ENCODE peak calls at places on chromosomes 1 and 21, in six cellular contexts. One of them, this sample, is unnamed.

GRCh38 chr21:38299651-38300050 is 42.9 kb downstream of the KCNJ15 start:
- DNase-seq in sigmoid colon: no peak
- DNase-seq in psoas muscle: no peak
- DNase-seq in gastrocnemius medialis: no peak
- DNase-seq in CD8-positive, alpha-beta memory T cell: no peak
- DNase-seq in NT2/D1: no peak
- DNase-seq in this sample: no peak

GRCh38 chr1:39205102-39205780 is 746 bp downstream of the MACF1 start:
- DNase-seq in CD8-positive, alpha-beta memory T cell: peak; percentile 39
- DNase-seq in gastrocnemius medialis: no peak
- DNase-seq in NT2/D1: no peak
- DNase-seq in sigmoid colon: no peak
- DNase-seq in psoas muscle: peak; percentile 58
- DNase-seq in this sample: peak; percentile 25

GRCh38 chr1:31712625-31713024 is 8.8 kb upstream of the COL16A1 start:
- DNase-seq in gastrocnemius medialis: no peak
- DNase-seq in psoas muscle: no peak
- DNase-seq in CD8-positive, alpha-beta memory T cell: no peak
- DNase-seq in NT2/D1: no peak
- DNase-seq in sigmoid colon: peak; percentile 82
- DNase-seq in this sample: no peak

GRCh38 chr1:86062458-86062857 is 94.1 kb downstream of the COL24A1 start:
- DNase-seq in NT2/D1: no peak
- DNase-seq in CD8-positive, alpha-beta memory T cell: no peak
- DNase-seq in sigmoid colon: no peak
- DNase-seq in psoas muscle: no peak
- DNase-seq in gastrocnemius medialis: no peak
- DNase-seq in this sample: no peak

GRCh38 chr21:43854773-43855633 is 10.0 kb upstream of the AGPAT3 start:
- DNase-seq in NT2/D1: no peak
- DNase-seq in psoas muscle: no peak
- DNase-seq in sigmoid colon: no peak
- DNase-seq in CD8-positive, alpha-beta memory T cell: no peak
- DNase-seq in gastrocnemius medialis: no peak
- DNase-seq in this sample: no peak

GRCh38 chr1:199064971-199065370 is 426.1 kb downstream of the PTPRC start:
- DNase-seq in psoas muscle: no peak
- DNase-seq in CD8-positive, alpha-beta memory T cell: no peak
- DNase-seq in NT2/D1: no peak
- DNase-seq in sigmoid colon: no peak
- DNase-seq in gastrocnemius medialis: no peak
- DNase-seq in this sample: no peak

GRCh38 chr1:24119859-24120756 is 8.2 kb upstream of the MYOM3 start:
- DNase-seq in gastrocnemius medialis: no peak
- DNase-seq in CD8-positive, alpha-beta memory T cell: no peak
- DNase-seq in sigmoid colon: no peak
- DNase-seq in NT2/D1: no peak
- DNase-seq in psoas muscle: peak; percentile 46
- DNase-seq in this sample: no peak

GRCh38 chr1:116856312-116856711 is 53.4 kb upstream of the PTGFRN start:
- DNase-seq in NT2/D1: no peak
- DNase-seq in sigmoid colon: no peak
- DNase-seq in psoas muscle: no peak
- DNase-seq in CD8-positive, alpha-beta memory T cell: no peak
- DNase-seq in gastrocnemius medialis: no peak
- DNase-seq in this sample: no peak

GRCh38 chr1:186974774-186975181 is 146.0 kb downstream of the PLA2G4A start:
- DNase-seq in psoas muscle: no peak
- DNase-seq in NT2/D1: no peak
- DNase-seq in gastrocnemius medialis: no peak
- DNase-seq in sigmoid colon: no peak
- DNase-seq in CD8-positive, alpha-beta memory T cell: no peak
- DNase-seq in this sample: peak; percentile 17

GRCh38 chr1:13763991-13764390 is 64.0 kb downstream of the PRDM2 start:
- DNase-seq in sigmoid colon: no peak
- DNase-seq in NT2/D1: no peak
- DNase-seq in CD8-positive, alpha-beta memory T cell: peak; percentile 21
- DNase-seq in gastrocnemius medialis: no peak
- DNase-seq in psoas muscle: no peak
- DNase-seq in this sample: no peak

GRCh38 chr21:42644223-42645208 is 8.9 kb upstream of the PDE9A start:
- DNase-seq in CD8-positive, alpha-beta memory T cell: no peak
- DNase-seq in psoas muscle: peak; percentile 32
- DNase-seq in sigmoid colon: no peak
- DNase-seq in NT2/D1: no peak
- DNase-seq in gastrocnemius medialis: no peak
- DNase-seq in this sample: no peak

GRCh38 chr1:41856361-41857285 is 62.1 kb downstream of the HIVEP3 start:
- DNase-seq in NT2/D1: no peak
- DNase-seq in sigmoid colon: no peak
- DNase-seq in gastrocnemius medialis: no peak
- DNase-seq in CD8-positive, alpha-beta memory T cell: no peak
- DNase-seq in psoas muscle: no peak
- DNase-seq in this sample: no peak

GRCh38 chr1:42951588-42951987 is 7.1 kb downstream of the SLC2A1 start:
- DNase-seq in psoas muscle: no peak
- DNase-seq in NT2/D1: no peak
- DNase-seq in sigmoid colon: no peak
- DNase-seq in gastrocnemius medialis: no peak
- DNase-seq in CD8-positive, alpha-beta memory T cell: no peak
- DNase-seq in this sample: no peak

GRCh38 chr1:100462291-100463040 is 75.5 kb upstream of the GPR88 start:
- DNase-seq in NT2/D1: peak; percentile 59
- DNase-seq in gastrocnemius medialis: no peak
- DNase-seq in psoas muscle: no peak
- DNase-seq in sigmoid colon: no peak
- DNase-seq in CD8-positive, alpha-beta memory T cell: no peak
- DNase-seq in this sample: peak; percentile 93

GRCh38 chr21:43284238-43284637 is 115.4 kb downstream of the CRYAA start:
- DNase-seq in sigmoid colon: no peak
- DNase-seq in psoas muscle: no peak
- DNase-seq in NT2/D1: no peak
- DNase-seq in gastrocnemius medialis: no peak
- DNase-seq in CD8-positive, alpha-beta memory T cell: no peak
- DNase-seq in this sample: no peak

GRCh38 chr1:153548722-153549695 is at the start of gene S100A3:
- DNase-seq in sigmoid colon: peak; percentile 92
- DNase-seq in CD8-positive, alpha-beta memory T cell: no peak
- DNase-seq in psoas muscle: peak; percentile 85
- DNase-seq in gastrocnemius medialis: peak; percentile 52
- DNase-seq in NT2/D1: no peak
- DNase-seq in this sample: no peak

GRCh38 chr1:239387304-239388231 is 1.2 kb downstream of the CHRM3 start:
- DNase-seq in sigmoid colon: no peak
- DNase-seq in gastrocnemius medialis: no peak
- DNase-seq in psoas muscle: no peak
- DNase-seq in CD8-positive, alpha-beta memory T cell: no peak
- DNase-seq in NT2/D1: no peak
- DNase-seq in this sample: peak; percentile 34

GRCh38 chr1:92927870-92928269 is 33.4 kb downstream of the DIPK1A start:
- DNase-seq in NT2/D1: no peak
- DNase-seq in sigmoid colon: no peak
- DNase-seq in gastrocnemius medialis: no peak
- DNase-seq in psoas muscle: no peak
- DNase-seq in CD8-positive, alpha-beta memory T cell: no peak
- DNase-seq in this sample: no peak

GRCh38 chr1:170661646-170662411 is 2.1 kb upstream of the PRRX1 start:
- DNase-seq in CD8-positive, alpha-beta memory T cell: no peak
- DNase-seq in psoas muscle: peak; percentile 72
- DNase-seq in NT2/D1: peak; percentile 46
- DNase-seq in sigmoid colon: no peak
- DNase-seq in gastrocnemius medialis: no peak
- DNase-seq in this sample: no peak
- H3K27me3 ChIP-seq in CD8-positive, alpha-beta memory T cell: peaks cover 10% of the 10 kb centered on the region
- H3K27me3 ChIP-seq in psoas muscle: no peaks in the 10 kb centered on the region
- H3K27me3 ChIP-seq in NT2/D1: peaks cover 87% of the 10 kb centered on the region
- H3K27me3 ChIP-seq in sigmoid colon: peaks cover 81% of the 10 kb centered on the region
- H3K27me3 ChIP-seq in gastrocnemius medialis: no peaks in the 10 kb centered on the region
- H3K27me3 ChIP-seq in this sample: no peaks in the 10 kb centered on the region

GRCh38 chr1:183043254-183043653 is 20.0 kb downstream of the LAMC1 start:
- DNase-seq in sigmoid colon: no peak
- DNase-seq in gastrocnemius medialis: no peak
- DNase-seq in CD8-positive, alpha-beta memory T cell: no peak
- DNase-seq in psoas muscle: no peak
- DNase-seq in NT2/D1: no peak
- DNase-seq in this sample: no peak

GRCh38 chr1:183039985-183040447 is 16.8 kb downstream of the LAMC1 start:
- DNase-seq in CD8-positive, alpha-beta memory T cell: no peak
- DNase-seq in sigmoid colon: no peak
- DNase-seq in NT2/D1: no peak
- DNase-seq in psoas muscle: no peak
- DNase-seq in gastrocnemius medialis: peak; percentile 19
- DNase-seq in this sample: no peak

GRCh38 chr1:183044893-183045649 is 21.9 kb downstream of the LAMC1 start:
- DNase-seq in CD8-positive, alpha-beta memory T cell: no peak
- DNase-seq in sigmoid colon: no peak
- DNase-seq in NT2/D1: no peak
- DNase-seq in gastrocnemius medialis: no peak
- DNase-seq in psoas muscle: no peak
- DNase-seq in this sample: no peak

GRCh38 chr1:183040600-183040999 is 17.4 kb downstream of the LAMC1 start:
- DNase-seq in sigmoid colon: no peak
- DNase-seq in CD8-positive, alpha-beta memory T cell: no peak
- DNase-seq in gastrocnemius medialis: no peak
- DNase-seq in psoas muscle: no peak
- DNase-seq in NT2/D1: no peak
- DNase-seq in this sample: no peak

DNA sequence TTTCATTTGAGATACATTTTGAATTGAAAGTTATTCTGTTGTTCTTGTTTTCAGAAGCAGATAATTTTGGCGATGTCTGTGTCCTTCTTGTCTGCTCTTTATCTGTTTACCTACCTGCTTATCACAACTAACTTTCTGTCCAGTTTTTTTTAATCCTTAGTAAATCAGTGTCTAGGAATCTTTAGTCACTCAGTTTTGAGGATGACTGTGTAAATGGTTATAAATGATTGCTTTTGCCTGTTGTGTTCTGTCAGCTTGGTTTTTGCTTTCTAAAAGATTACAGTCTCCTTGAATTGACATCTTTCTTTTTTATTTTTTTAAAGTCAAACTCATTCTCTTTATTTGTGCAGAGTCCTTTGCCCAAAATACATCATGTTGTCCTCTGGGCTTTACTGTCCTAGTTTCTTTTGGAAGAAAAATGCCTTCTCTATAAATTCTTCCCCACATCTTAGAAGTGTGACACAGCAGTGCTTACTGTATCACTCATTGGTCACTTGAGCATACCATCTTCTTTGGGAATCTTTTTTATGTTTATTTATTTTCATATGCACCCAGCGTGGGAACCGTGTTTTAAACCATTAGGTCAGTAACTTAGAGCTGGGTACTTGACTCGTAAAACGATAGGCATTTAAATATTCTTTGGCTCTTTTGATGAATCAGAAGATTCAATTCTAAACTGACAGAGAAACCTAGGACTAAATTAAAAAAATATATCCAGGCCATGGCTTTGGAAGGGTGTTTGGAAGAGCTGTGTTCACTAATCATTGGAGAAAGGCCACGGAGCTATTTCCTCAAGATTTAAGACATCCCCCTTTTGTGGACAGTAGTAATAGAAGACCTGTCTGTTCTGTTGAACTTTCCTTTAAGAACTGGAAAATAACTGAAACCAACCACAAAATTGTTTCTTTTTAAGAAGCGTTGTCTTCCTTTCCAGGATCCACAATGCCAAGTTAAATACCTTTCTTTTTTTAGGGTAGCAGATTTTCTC is 20.9 kb downstream of the LAMC1 start:
- DNase-seq in NT2/D1: no peak
- DNase-seq in psoas muscle: no peak
- DNase-seq in gastrocnemius medialis: no peak
- DNase-seq in CD8-positive, alpha-beta memory T cell: no peak
- DNase-seq in sigmoid colon: no peak
- DNase-seq in this sample: no peak
- H3K4me3 ChIP-seq in NT2/D1: no peak overlapping the region
- H3K4me3 ChIP-seq in psoas muscle: no peak overlapping the region
- H3K4me3 ChIP-seq in gastrocnemius medialis: no peak overlapping the region
- H3K4me3 ChIP-seq in CD8-positive, alpha-beta memory T cell: no peak overlapping the region
- H3K4me3 ChIP-seq in sigmoid colon: no peak overlapping the region
- H3K4me3 ChIP-seq in this sample: no peak overlapping the region

DNA sequence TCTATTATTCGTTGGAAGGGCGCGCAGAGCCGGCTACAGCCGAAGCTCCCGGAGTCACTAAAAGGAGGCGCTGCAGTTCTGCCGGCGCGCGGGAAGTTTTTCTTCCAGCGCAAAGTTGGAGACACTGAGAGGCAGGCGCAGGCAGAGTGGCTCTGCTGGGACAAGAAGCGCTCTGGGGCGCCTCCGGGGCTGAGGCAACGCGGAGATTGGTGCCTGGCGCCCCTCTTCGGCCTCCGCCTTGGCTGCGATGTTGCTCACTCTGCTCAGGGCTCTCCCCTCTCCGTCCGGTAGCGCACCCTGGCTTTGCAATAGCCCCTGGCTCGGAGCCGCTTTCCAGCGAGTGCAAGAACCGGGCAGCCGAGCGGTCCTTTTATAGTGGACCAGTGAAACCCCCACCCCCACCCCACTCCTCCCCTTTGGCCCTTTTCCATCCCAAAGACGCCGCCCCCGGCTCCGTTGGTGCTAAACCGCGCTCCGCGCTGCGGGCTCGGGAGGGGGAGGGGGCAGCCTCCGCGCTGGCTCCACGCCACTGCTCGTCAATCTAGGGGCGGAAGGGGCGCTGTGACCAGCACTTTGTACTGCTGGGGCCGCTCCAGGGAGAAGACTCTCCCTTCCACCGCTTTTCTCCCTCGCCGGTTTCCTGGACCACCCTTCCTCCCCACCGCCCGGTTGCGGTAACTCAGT is at the start of gene ADAMTS1:
- DNase-seq in CD8-positive, alpha-beta memory T cell: no peak
- DNase-seq in psoas muscle: peak; percentile 97
- DNase-seq in NT2/D1: peak; percentile 84
- DNase-seq in gastrocnemius medialis: peak; percentile 84
- DNase-seq in sigmoid colon: peak; percentile 98
- DNase-seq in this sample: peak; percentile 71
- H3K4me1 ChIP-seq in CD8-positive, alpha-beta memory T cell: peaks cover 15% of the 10 kb centered on the region
- H3K4me1 ChIP-seq in psoas muscle: peaks cover 26% of the 10 kb centered on the region
- H3K4me1 ChIP-seq in NT2/D1: peaks cover 3% of the 10 kb centered on the region
- H3K4me1 ChIP-seq in gastrocnemius medialis: peaks cover 21% of the 10 kb centered on the region
- H3K4me1 ChIP-seq in sigmoid colon: peaks cover 44% of the 10 kb centered on the region
- H3K4me1 ChIP-seq in this sample: peaks cover 11% of the 10 kb centered on the region

DNA sequence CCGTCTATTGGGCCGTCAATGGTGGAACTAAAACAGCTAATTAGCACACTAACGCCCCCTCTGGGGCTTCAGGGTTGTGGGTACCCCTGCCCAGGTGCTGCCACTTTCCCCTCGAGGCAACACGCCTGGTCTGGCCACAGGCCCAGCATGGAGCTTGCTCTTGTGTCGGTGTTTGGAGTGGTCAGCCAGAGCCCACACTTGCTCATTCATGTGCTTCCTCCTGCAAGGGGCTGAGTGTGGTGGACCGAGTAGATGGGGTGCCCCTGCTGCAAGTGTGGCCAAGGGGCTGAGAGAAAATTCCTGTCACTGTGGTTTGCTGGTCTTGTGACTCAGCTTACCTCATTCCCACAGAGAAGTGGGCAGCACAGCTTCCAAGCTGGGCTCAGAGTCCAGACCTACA is 25.7 kb downstream of the HTR6 start:
- DNase-seq in NT2/D1: no peak
- DNase-seq in sigmoid colon: no peak
- DNase-seq in gastrocnemius medialis: no peak
- DNase-seq in psoas muscle: no peak
- DNase-seq in CD8-positive, alpha-beta memory T cell: no peak
- DNase-seq in this sample: no peak
- H3K27me3 ChIP-seq in NT2/D1: peaks cover 46% of the 10 kb centered on the region
- H3K27me3 ChIP-seq in sigmoid colon: no peaks in the 10 kb centered on the region
- H3K27me3 ChIP-seq in gastrocnemius medialis: no peaks in the 10 kb centered on the region
- H3K27me3 ChIP-seq in psoas muscle: no peaks in the 10 kb centered on the region
- H3K27me3 ChIP-seq in CD8-positive, alpha-beta memory T cell: no peaks in the 10 kb centered on the region
- H3K27me3 ChIP-seq in this sample: no peaks in the 10 kb centered on the region